ENCODE peak calls at places on chromosomes 13 and 19, in ten cellular contexts. H is heart right ventricle, F is brain microvascular endothelial cell, P is upper lobe of right lung, E is GM23338, O is ovary, C is osteoblast, G is foreskin keratinocyte, B is transverse colon, J is testis. Q is an unnamed sample.

GRCh38 chr13:105908581-105908980 is 626.9 kb downstream of the EFNB2 start:
- DNase-seq in C (no peak), G (no peak), F (peak), O (no peak), P (no peak), B (no peak), J (no peak), E (no peak), H (no peak), Q (peak)

GRCh38 chr13:21849323-21849722 is 178.4 kb downstream of the FGF9 start:
- DNase-seq in H (no peak), J (peak), B (no peak), C (no peak), G (no peak), P (no peak), F (no peak), E (peak), O (no peak), Q (no peak)

GRCh38 chr19:11486661-11487503 is 6.0 kb upstream of the ELAVL3 start:
- DNase-seq in G (no peak), F (no peak), B (no peak), C (peak), E (no peak), P (no peak), J (no peak), H (no peak), O (no peak), Q (no peak)

GRCh38 chr13:41763772-41764171 is 197.1 kb downstream of the VWA8 start:
- DNase-seq in P (no peak), E (no peak), J (no peak), G (no peak), B (no peak), H (no peak), O (no peak), F (no peak), C (no peak), Q (no peak)

GRCh38 chr19:17027428-17027816 is 812 bp upstream of the CPAMD8 start:
- DNase-seq in O (no peak), B (no peak), E (peak), J (no peak), P (no peak), G (no peak), H (no peak), F (no peak), C (peak), Q (no peak)

GRCh38 chr13:74669149-74669548 is 534.9 kb upstream of the KLF12 start:
- DNase-seq in E (peak), F (no peak), O (no peak), H (no peak), P (no peak), J (no peak), B (no peak), G (no peak), C (no peak), Q (no peak)

GRCh38 chr19:52748336-52748950 is 13.6 kb upstream of the ZNF611 start:
- DNase-seq in O (no peak), G (no peak), B (no peak), J (no peak), C (no peak), H (peak), F (no peak), E (peak), P (no peak), Q (no peak)

GRCh38 chr19:2061093-2061935 is 10.3 kb upstream of the MKNK2 start:
- DNase-seq in E (peak), G (peak), P (peak), J (peak), C (peak), B (peak), H (peak), F (peak), O (peak), Q (peak)

GRCh38 chr13:73657821-73658540 is 476.2 kb downstream of the KLF12 start:
- DNase-seq in G (no peak), P (no peak), J (peak), B (no peak), E (no peak), H (peak), C (no peak), F (no peak), O (no peak), Q (no peak)

GRCh38 chr13:106152047-106152446 is 383.4 kb downstream of the EFNB2 start:
- DNase-seq in O (no peak), F (no peak), G (no peak), J (no peak), E (no peak), B (peak), C (no peak), H (no peak), P (no peak), Q (no peak)

GRCh38 chr19:7450243-7451223 is 38.3 kb downstream of the PEX11G start:
- DNase-seq in O (no peak), E (no peak), C (no peak), F (no peak), J (no peak), G (no peak), P (no peak), B (no peak), H (no peak), Q (peak)

GRCh38 chr13:98083507-98083906 is 59.4 kb upstream of the FARP1 start:
- DNase-seq in G (peak), P (no peak), C (peak), B (no peak), E (no peak), F (peak), O (no peak), H (no peak), J (no peak), Q (no peak)

GRCh38 chr13:101728021-101728420 is 275.5 kb downstream of the ITGBL1 start:
- DNase-seq in G (no peak), C (no peak), P (no peak), E (no peak), H (no peak), O (no peak), B (no peak), F (no peak), J (no peak), Q (no peak)

GRCh38 chr13:26348966-26349365 is 95.0 kb downstream of the CDK8 start:
- DNase-seq in G (no peak), J (no peak), B (no peak), C (no peak), H (no peak), P (no peak), E (peak), F (no peak), O (no peak), Q (no peak)

GRCh38 chr13:108915095-108915633 is 285.8 kb downstream of the MYO16 start:
- DNase-seq in O (no peak), H (no peak), B (no peak), F (peak), P (no peak), E (peak), C (no peak), J (peak), G (no peak), Q (peak)

GRCh38 chr19:15962319-15962718 is 13.5 kb downstream of the OR10H4 start:
- DNase-seq in C (no peak), J (no peak), O (no peak), G (no peak), F (no peak), H (no peak), E (no peak), P (no peak), B (no peak), Q (no peak)

GRCh38 chr19:44903602-44904425 is 1.8 kb upstream of the APOE start:
- DNase-seq in H (peak), F (peak), C (peak), J (peak), E (peak), B (peak), P (peak), O (peak), G (no peak), Q (peak)

GRCh38 chr13:59425211-59425721 is 738.5 kb downstream of the DIAPH3 start:
- DNase-seq in G (no peak), J (no peak), O (no peak), P (no peak), B (no peak), C (no peak), E (no peak), F (peak), H (no peak), Q (no peak)

GRCh38 chr13:44331912-44332840 is 41.4 kb upstream of the SERP2 start:
- DNase-seq in E (no peak), P (no peak), C (peak), F (peak), H (peak), G (no peak), B (peak), O (peak), J (peak), Q (no peak)

GRCh38 chr13:104327217-104327616 is 1261.0 kb upstream of the SLC10A2 start:
- DNase-seq in P (no peak), C (no peak), E (no peak), H (no peak), F (no peak), G (peak), J (no peak), B (no peak), O (no peak), Q (no peak)

GRCh38 chr13:45402641-45403040 is 15.5 kb downstream of the SLC25A30 start:
- DNase-seq in E (no peak), P (no peak), J (no peak), G (no peak), O (no peak), C (no peak), H (peak), F (no peak), B (no peak), Q (no peak)

GRCh38 chr19:49502866-49503581 is 6.8 kb downstream of the RPS11 start:
- DNase-seq in P (no peak), B (peak), H (peak), G (no peak), C (peak), O (peak), F (peak), J (peak), E (peak), Q (peak)

GRCh38 chr19:12865746-12866415 is 15.4 kb downstream of the DNASE2 start:
- DNase-seq in P (no peak), E (peak), J (no peak), H (no peak), G (no peak), C (peak), B (no peak), O (no peak), F (no peak), Q (no peak)

GRCh38 chr13:50340146-50340545 is 324.9 kb downstream of the KCNRG start:
- DNase-seq in B (no peak), P (no peak), C (no peak), G (no peak), H (no peak), J (no peak), F (no peak), O (no peak), E (no peak), Q (no peak)

GRCh38 chr13:50341526-50341925 is 326.3 kb downstream of the KCNRG start:
- DNase-seq in J (no peak), C (no peak), G (no peak), H (no peak), F (no peak), P (no peak), E (no peak), O (no peak), B (no peak), Q (no peak)

GRCh38 chr13:50334944-50335343 is 319.7 kb downstream of the KCNRG start:
- DNase-seq in J (no peak), E (no peak), H (no peak), P (no peak), F (peak), G (no peak), C (peak), O (no peak), B (no peak), Q (no peak)

GRCh38 chr13:50340566-50341287 is 325.5 kb downstream of the KCNRG start:
- DNase-seq in E (peak), B (no peak), G (no peak), O (no peak), F (no peak), P (no peak), J (peak), C (no peak), H (no peak), Q (no peak)

DNA sequence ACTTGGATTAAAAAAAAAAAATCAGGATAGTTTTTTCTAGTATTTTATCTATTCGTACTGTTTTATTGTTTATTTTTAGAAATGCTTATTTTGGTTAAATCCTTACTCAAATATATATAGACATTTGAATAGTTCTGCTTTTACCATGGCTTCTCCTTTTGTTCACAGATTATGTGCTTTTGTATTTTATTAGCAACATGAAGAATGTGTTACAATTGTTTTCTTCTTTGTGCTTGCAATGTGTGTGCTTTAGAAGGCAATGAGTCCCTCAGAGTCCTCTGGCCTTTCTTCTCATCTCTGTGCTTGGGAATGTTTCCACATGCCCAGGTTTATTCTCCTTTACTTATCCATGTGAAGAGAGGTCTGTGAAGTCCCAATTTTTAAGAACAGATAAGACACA is 324.0 kb downstream of the KCNRG start:
- DNase-seq in C (no peak), H (no peak), J (no peak), E (no peak), F (no peak), G (no peak), B (no peak), O (no peak), P (no peak), Q (no peak)
- H3K27ac ChIP-seq in C (no peak), H (no peak), J (no peak), E (no peak), F (no peak), G (no peak), B (no peak), O (no peak), P (no peak), Q (no peak)

GRCh38 chr13:94972262-94972661 is 259.9 kb upstream of the SOX21 start:
- DNase-seq in G (no peak), E (no peak), C (no peak), B (no peak), H (no peak), P (no peak), J (no peak), O (no peak), F (no peak), Q (no peak)

GRCh38 chr13:94967183-94968039 is 255.1 kb upstream of the SOX21 start:
- DNase-seq in J (no peak), P (no peak), O (no peak), C (peak), F (no peak), H (no peak), G (no peak), B (no peak), E (peak), Q (peak)

GRCh38 chr13:94968040-94968756 is 255.9 kb upstream of the SOX21 start:
- DNase-seq in J (no peak), P (no peak), O (no peak), H (no peak), C (no peak), F (no peak), E (peak), B (no peak), G (no peak), Q (no peak)

GRCh38 chr13:94966380-94966779 is 254.0 kb upstream of the SOX21 start:
- DNase-seq in C (no peak), E (no peak), P (no peak), B (no peak), H (no peak), G (no peak), J (no peak), O (no peak), F (no peak), Q (no peak)

GRCh38 chr13:94968757-94969086 is 256.4 kb upstream of the SOX21 start:
- DNase-seq in J (no peak), F (no peak), G (no peak), B (no peak), E (no peak), P (no peak), C (no peak), H (no peak), O (no peak), Q (no peak)
- H3K27ac ChIP-seq in J (no peak), F (no peak), G (no peak), B (no peak), E (no peak), P (no peak), C (no peak), H (no peak), O (no peak), Q (no peak)

GRCh38 chr13:100439247-100439955 is 149.2 kb downstream of the GGACT start:
- DNase-seq in F (no peak), C (no peak), J (no peak), H (no peak), O (no peak), B (no peak), E (peak), G (no peak), P (no peak), Q (no peak)
- H3K27ac ChIP-seq in F (no peak), C (no peak), J (no peak), H (no peak), O (no peak), B (no peak), E (peak), G (no peak), P (no peak), Q (no peak)

DNA sequence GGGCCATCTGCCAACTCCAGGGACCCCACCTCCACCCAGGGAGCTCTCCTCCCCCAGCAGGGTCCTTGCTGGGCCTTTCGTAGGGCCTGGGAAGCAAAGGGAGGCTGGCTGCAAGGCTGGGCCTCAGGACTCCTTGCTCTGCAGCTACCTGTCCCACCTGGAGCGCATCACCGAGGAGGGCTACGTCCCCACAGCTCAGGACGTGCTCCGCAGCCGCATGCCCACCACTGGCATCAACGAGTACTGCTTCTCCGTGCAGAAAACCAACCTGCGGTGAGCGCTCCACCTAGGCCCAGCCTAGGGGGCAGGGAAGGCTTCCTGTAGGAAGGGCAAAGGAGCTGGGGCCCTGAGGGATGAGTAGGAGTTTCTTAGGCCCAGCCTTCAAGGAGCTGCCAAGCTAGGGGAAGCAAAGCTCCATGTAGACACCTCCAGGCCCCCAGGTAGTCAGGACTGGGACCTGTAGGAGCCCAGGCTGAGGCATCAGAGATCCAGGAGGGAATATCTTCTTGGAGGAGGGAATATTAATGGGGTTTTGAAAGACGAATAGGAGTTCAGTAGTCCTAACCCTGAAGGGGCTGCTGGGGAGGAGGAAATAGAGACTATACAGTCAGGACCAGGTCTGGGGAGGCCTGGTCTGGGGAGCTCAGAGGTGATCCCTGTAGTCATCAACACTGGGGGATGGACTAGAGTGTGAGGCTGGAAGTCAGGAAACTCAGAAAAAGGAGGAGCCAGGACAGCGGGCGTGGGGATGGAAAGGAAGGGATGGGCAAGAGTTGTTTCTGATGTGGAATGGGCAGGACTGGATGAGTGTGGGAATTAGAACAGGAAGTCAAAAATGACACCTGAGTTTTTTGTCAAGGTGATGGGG is 16.0 kb downstream of the GNA15 start:
- DNase-seq in C (no peak), F (no peak), E (no peak), B (no peak), O (no peak), J (no peak), P (no peak), G (no peak), H (no peak), Q (no peak)
- H3K27ac ChIP-seq in C (no peak), F (no peak), E (no peak), B (no peak), O (no peak), J (no peak), P (no peak), G (peak), H (no peak), Q (no peak)

DNA sequence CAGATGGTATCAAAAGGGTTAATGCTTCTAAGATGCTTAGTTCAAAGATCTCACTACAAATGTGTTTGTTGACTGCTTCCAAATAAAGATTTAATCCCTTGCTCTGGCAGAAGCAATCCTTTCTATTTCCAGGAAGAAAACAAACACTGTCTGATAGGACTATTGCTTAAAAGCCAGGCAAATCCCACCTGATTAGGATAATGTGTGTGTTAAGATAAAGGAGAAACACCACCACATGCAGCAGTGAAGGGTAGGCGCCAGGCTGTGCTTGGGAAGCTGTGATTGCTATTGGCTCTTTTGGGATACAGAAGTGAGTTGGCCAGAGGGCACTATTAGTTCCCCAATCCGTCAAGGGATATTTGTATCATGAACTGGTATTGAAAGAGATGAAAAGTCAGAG is 62.8 kb upstream of the LRCH1 start:
- DNase-seq in H (no peak), O (no peak), F (no peak), C (no peak), J (no peak), E (no peak), P (no peak), B (no peak), G (no peak), Q (no peak)
- H3K27ac ChIP-seq in H (no peak), O (no peak), F (no peak), C (peak), J (no peak), E (no peak), P (no peak), B (no peak), G (no peak), Q (no peak)

DNA sequence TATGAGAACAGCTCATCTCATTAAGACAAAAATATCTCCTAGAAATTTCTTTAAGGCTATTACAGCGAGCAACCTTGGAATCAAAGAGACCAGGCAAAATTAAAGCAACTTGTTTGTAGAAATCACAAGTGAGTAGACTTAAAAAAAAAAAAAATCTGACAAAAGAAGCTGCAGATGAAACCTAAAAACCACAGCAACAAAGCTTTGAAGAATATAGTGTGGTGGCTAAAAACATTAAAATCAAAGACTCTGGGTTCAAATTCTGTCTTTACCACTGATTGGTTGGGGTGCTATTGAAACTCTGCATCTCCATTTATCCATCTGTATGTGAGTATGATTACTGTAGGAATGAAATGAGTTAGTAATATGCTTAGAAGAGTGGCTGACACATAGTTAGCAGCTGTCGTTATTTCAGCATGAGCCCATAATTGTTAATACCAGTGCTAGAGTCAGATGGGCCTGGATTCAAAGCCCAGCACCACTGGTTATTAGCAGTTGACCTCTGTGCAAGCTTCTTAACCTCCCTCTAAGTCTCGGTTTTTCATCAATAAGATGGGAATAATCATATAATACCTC is 157.6 kb downstream of the FOXO1 start:
- DNase-seq in O (no peak), B (no peak), C (no peak), G (no peak), E (no peak), F (no peak), P (no peak), J (no peak), H (no peak), Q (no peak)
- H3K27ac ChIP-seq in O (peak), B (no peak), C (peak), G (peak), E (peak), F (peak), P (peak), J (peak), H (peak), Q (no peak)

DNA sequence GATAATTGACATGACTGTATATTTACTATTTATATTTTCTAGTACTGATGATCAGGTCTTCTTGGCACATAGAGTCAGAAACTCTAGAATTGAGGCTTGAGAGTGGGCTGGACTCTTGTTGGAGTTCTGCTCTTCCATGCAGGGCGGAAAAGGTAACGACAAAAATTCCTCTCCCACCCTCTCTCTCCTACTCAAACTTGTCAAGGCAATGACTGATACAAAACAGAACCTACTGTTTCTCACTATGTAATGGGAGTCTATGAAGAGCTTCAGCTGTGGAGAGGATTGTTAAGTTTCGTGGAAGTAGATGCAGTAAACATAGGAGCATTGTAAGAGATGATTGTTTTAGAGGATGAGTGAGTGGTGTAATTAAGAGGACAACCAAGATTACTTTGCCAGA is 8.8 kb downstream of the EDNRB start:
- DNase-seq in G (no peak), F (no peak), E (no peak), O (no peak), H (no peak), P (no peak), B (no peak), J (no peak), C (no peak), Q (no peak)
- H3K27ac ChIP-seq in G (no peak), F (no peak), E (peak), O (no peak), H (no peak), P (no peak), B (no peak), J (no peak), C (no peak), Q (no peak)

Q was measured in MM.1S.